ENCODE peak calls at places on chromosomes 2 and 18, in nine cellular contexts. A is mammary epithelial cell, Y is K562, L is upper lobe of right lung, S is left ventricle myocardium inferior, G is PC-3, B is astrocyte of the spinal cord, K is chondrocyte, X is tibial artery. I is an unnamed sample.

GRCh38 chr18:14100503-14101286 is 31.5 kb downstream of the ZNF519 start:
- DNase-seq in Y (no peak), X (no peak), S (no peak), K (no peak), B (no peak), A (no peak), G (no peak), L (no peak), I (no peak)

GRCh38 chr18:62954341-62954740 is 239.0 kb downstream of the PHLPP1 start:
- DNase-seq in A (peak; percentile 17), L (no peak), G (peak; percentile 85), K (no peak), Y (no peak), S (no peak), B (peak; percentile 66), X (no peak), I (no peak)

GRCh38 chr2:19933351-19933981 is 31.7 kb upstream of the TTC32 start:
- DNase-seq in A (peak; percentile 56), G (peak; percentile 90), L (no peak), B (peak; percentile 72), X (no peak), K (no peak), Y (no peak), S (no peak), I (peak; percentile 84)

GRCh38 chr18:48405108-48405507 is 4.1 kb downstream of the ZBTB7C start:
- DNase-seq in B (peak; percentile 47), A (peak; percentile 75), L (no peak), K (no peak), X (no peak), Y (no peak), G (peak; percentile 42), S (no peak), I (no peak)

GRCh38 chr2:130776550-130776949 is 21.2 kb downstream of the AMER3 start:
- DNase-seq in L (no peak), X (no peak), S (no peak), Y (no peak), K (no peak), A (no peak), G (no peak), B (no peak), I (no peak)

GRCh38 chr2:156818221-156818620 is 382.0 kb downstream of the GPD2 start:
- DNase-seq in L (no peak), K (no peak), B (no peak), X (no peak), Y (no peak), A (no peak), G (no peak), S (no peak), I (no peak)

GRCh38 chr2:9288681-9289338 is 82.2 kb downstream of the ASAP2 start:
- DNase-seq in L (no peak), X (no peak), Y (no peak), A (peak; percentile 44), B (no peak), G (peak; percentile 22), S (no peak), K (no peak), I (no peak)

GRCh38 chr18:62788111-62788510 is 72.8 kb downstream of the PHLPP1 start:
- DNase-seq in X (no peak), Y (no peak), K (no peak), G (no peak), S (no peak), B (no peak), L (no peak), A (no peak), I (no peak)

GRCh38 chr2:237687666-237688065 is 60.3 kb downstream of the LRRFIP1 start:
- DNase-seq in Y (peak; percentile 45), S (peak; percentile 81), L (peak; percentile 79), B (peak; percentile 98), G (peak; percentile 93), X (peak; percentile 98), K (no peak), A (peak; percentile 99), I (peak; percentile 64)

GRCh38 chr2:237688081-237688480 is 60.7 kb downstream of the LRRFIP1 start:
- DNase-seq in K (no peak), Y (no peak), B (no peak), G (no peak), A (no peak), X (no peak), S (no peak), L (no peak), I (no peak)

GRCh38 chr2:237682901-237683670 is 55.7 kb downstream of the LRRFIP1 start:
- DNase-seq in Y (no peak), A (no peak), L (peak; percentile 80), X (no peak), G (no peak), B (no peak), K (no peak), S (no peak), I (no peak)

GRCh38 chr2:237686659-237687136 is 59.3 kb downstream of the LRRFIP1 start:
- DNase-seq in K (no peak), A (no peak), B (no peak), S (peak; percentile 30), G (no peak), L (peak; percentile 79), X (no peak), Y (no peak), I (no peak)

DNA sequence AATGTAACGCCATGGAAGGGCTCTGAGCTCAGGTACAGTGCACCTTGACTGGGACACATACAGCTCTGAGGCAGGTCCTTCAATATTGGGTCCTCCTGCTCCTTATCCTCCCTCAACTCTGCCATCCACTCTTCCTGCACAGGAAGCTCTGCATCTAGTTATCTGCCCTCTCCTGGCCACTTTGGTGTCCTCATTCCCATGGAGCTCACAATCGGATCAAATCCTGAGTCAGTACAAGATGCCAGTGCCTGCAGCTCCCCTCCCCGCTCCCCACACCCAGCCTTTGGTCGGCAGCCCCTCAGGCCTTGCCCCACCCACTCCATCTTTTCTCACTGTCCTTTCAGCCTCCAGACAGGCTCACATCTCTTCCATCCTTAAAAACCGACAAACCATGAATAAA is 58.0 kb downstream of the LRRFIP1 start:
- DNase-seq in B (no peak), X (no peak), L (peak; percentile 37), Y (peak; percentile 31), A (no peak), K (no peak), S (no peak), G (peak; percentile 53), I (no peak)
- TF ChIP-seq CTCF in B (peak; percentile 50), X (no peak), L (no peak), Y (peak; percentile 24), A (peak; percentile 50), K (peak; percentile 67), S (peak; percentile 27), G (peak; percentile 55), I (peak; percentile 72)

DNA sequence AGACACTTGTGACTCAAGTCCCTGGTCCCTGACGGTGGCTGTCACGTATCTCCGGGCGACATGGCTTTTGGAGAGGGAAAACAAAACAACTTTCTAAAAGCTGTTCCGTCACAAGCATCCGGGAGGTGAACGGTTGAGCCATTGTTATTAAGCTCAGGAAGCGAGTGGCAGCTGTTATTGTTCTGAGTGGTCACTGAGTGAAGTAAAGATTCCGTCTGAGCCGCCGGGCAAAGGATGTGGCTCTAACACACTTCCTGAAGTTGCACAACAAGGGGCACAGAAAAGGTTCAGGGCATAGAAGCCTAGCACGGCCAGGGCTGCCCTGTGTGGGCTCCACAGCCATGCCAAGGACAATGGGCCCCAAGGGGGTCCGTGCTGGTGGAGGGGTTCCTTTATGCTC is 24.3 kb downstream of the INPP5D start:
- DNase-seq in A (no peak), B (no peak), L (peak; percentile 69), Y (no peak), S (peak; percentile 54), X (peak; percentile 75), G (no peak), K (peak; percentile 24), I (no peak)
- TF ChIP-seq CTCF in A (no peak), B (no peak), L (no peak), Y (no peak), S (no peak), X (no peak), G (no peak), K (no peak), I (no peak)

GRCh38 chr2:58448065-58448507 is 207.0 kb upstream of the FANCL start:
- DNase-seq in K (no peak), Y (peak; percentile 74), G (peak; percentile 84), A (peak; percentile 35), S (peak; percentile 20), B (peak; percentile 77), X (no peak), L (no peak), I (peak; percentile 72)
- TF ChIP-seq CTCF in K (peak; percentile 79), Y (peak; percentile 67), G (peak; percentile 94), A (peak; percentile 67), S (peak; percentile 59), B (peak; percentile 74), X (no peak), L (peak; percentile 40), I (peak; percentile 86)

GRCh38 chr2:108921096-108922030 is 67.7 kb downstream of the EDAR start:
- DNase-seq in Y (no peak), K (peak; percentile 55), X (no peak), L (peak; percentile 52), B (no peak), S (no peak), A (no peak), G (peak; percentile 13), I (no peak)
- TF ChIP-seq CTCF in Y (no peak), K (no peak), X (no peak), L (no peak), B (no peak), S (no peak), A (no peak), G (no peak), I (no peak)